ENCODE peak calls at places on chromosomes 5 and 9, in five cellular contexts. C, D, E, J and F are unnamed samples.

GRCh38 chr5:143002459-143003327 is 232.5 kb downstream of the ARHGAP26 start:
- DNase-seq in E (no peak), J (peak), C (peak), D (peak), F (peak)

GRCh38 chr5:32233696-32234447 is 59.8 kb upstream of the GOLPH3 start:
- DNase-seq in J (no peak), E (peak), D (no peak), C (no peak), F (peak)

GRCh38 chr5:143431789-143432188 is 28.3 kb upstream of the NR3C1 start:
- DNase-seq in C (no peak), D (no peak), E (no peak), J (no peak), F (no peak)

GRCh38 chr5:39072915-39073758 is 1.1 kb downstream of the RICTOR start:
- DNase-seq in C (no peak), E (peak), J (peak), D (peak), F (peak)

GRCh38 chr5:6829150-6829784 is 116.0 kb downstream of the TENT4A start:
- DNase-seq in C (no peak), J (peak), D (no peak), E (no peak), F (peak)

GRCh38 chr9:114894801-114895433 is 35.5 kb downstream of the TNFSF8 start:
- DNase-seq in J (peak), E (no peak), C (peak), D (no peak), F (peak)

GRCh38 chr5:92941806-92942205 is 639.2 kb downstream of the NR2F1-AS1 start:
- DNase-seq in D (no peak), C (no peak), E (no peak), J (no peak), F (no peak)

GRCh38 chr5:54785729-54786548 is 199.5 kb downstream of the ESM1 start:
- DNase-seq in C (no peak), D (no peak), J (no peak), E (no peak), F (no peak)

GRCh38 chr9:86968258-86968920 is 21.1 kb upstream of the GAS1 start:
- DNase-seq in D (no peak), E (no peak), J (no peak), C (no peak), F (no peak)

GRCh38 chr9:107784235-107784958 is 294.8 kb upstream of the KLF4 start:
- DNase-seq in J (no peak), E (peak), C (peak), D (no peak), F (no peak)

GRCh38 chr9:69671904-69672827 is at the start of gene APBA1:
- DNase-seq in J (peak), D (peak), E (peak), C (no peak), F (no peak)

GRCh38 chr9:128555180-128555721 is 2.9 kb downstream of the SPTAN1 start:
- DNase-seq in J (no peak), C (no peak), D (no peak), E (peak), F (peak)

GRCh38 chr5:173790836-173791546 is 97.2 kb upstream of the CPEB4 start:
- DNase-seq in C (no peak), D (no peak), E (no peak), J (no peak), F (no peak)

GRCh38 chr9:105713939-105714331 is 19.6 kb downstream of the TMEM38B start:
- DNase-seq in E (no peak), J (no peak), D (no peak), C (no peak), F (no peak)

GRCh38 chr5:178320281-178320855 is 87.8 kb upstream of the PHYKPL start:
- DNase-seq in E (no peak), D (no peak), C (no peak), J (no peak), F (no peak)

GRCh38 chr5:15966066-15966640 is 213.4 kb downstream of the MARCHF11 start:
- DNase-seq in E (no peak), J (no peak), C (no peak), D (no peak), F (no peak)

GRCh38 chr5:81850932-81851331 is 100.0 kb upstream of the SSBP2 start:
- DNase-seq in E (no peak), C (no peak), J (no peak), D (no peak), F (no peak)